ENCODE peak calls at places on chromosomes 2 and 18, in five cellular contexts. Y is LoVo; B is NCI-H2029; V is dorsolateral prefrontal cortex; H is stimulated activated naive CD4-positive, alpha-beta T cell. L is an unnamed sample.

GRCh38 chr18:11398625-11399024 is 210.8 kb upstream of the SLC35G4 start:
- DNase-seq in B (no peak), H (no peak), Y (no peak), V (no peak), L (no peak)

GRCh38 chr2:71888741-71889445 is 258.8 kb downstream of the CYP26B1 start:
- DNase-seq in V (no peak), Y (no peak), H (no peak), B (no peak), L (peak)

GRCh38 chr2:174325373-174325772 is 9.4 kb upstream of the SP9 start:
- DNase-seq in Y (no peak), B (no peak), H (no peak), V (no peak), L (no peak)

GRCh38 chr2:130355578-130356431 is at the start of gene PTPN18:
- DNase-seq in Y (peak), B (peak), H (peak), V (peak), L (peak)

GRCh38 chr18:10938241-10938640 is 211.1 kb downstream of the PIEZO2 start:
- DNase-seq in Y (no peak), H (no peak), B (no peak), V (no peak), L (no peak)

GRCh38 chr2:10331702-10332401 is 29.1 kb downstream of the HPCAL1 start:
- DNase-seq in V (no peak), Y (no peak), H (peak), B (peak), L (no peak)

GRCh38 chr18:26777316-26778053 is 88.0 kb downstream of the AQP4 start:
- DNase-seq in B (no peak), H (no peak), Y (no peak), V (no peak), L (no peak)

GRCh38 chr2:42064417-42064942 is 16.7 kb downstream of the PKDCC start:
- DNase-seq in V (no peak), B (no peak), H (no peak), Y (peak), L (no peak)

GRCh38 chr2:191152841-191153240 is 2.0 kb upstream of the STAT4 start:
- DNase-seq in V (no peak), B (peak), Y (no peak), H (no peak), L (no peak)

GRCh38 chr2:112187805-112188596 is 49.8 kb downstream of the FBLN7 start:
- DNase-seq in B (no peak), H (peak), V (no peak), Y (no peak), L (peak)